ENCODE peak calls at places on chromosomes 7 and 10, in six cellular contexts. One of them, this sample, is unnamed.

GRCh38 chr7:25031432-25031831 is 51.5 kb upstream of the OSBPL3 start:
- DNase-seq in CD8-positive, alpha-beta memory T cell: no peak
- DNase-seq in AG04450: no peak
- DNase-seq in OCI-M1: no peak
- DNase-seq in A549: no peak
- DNase-seq in NCI-H1092: no peak
- DNase-seq in this sample: no peak

GRCh38 chr7:137682596-137682995 is 164.2 kb downstream of the DGKI start:
- DNase-seq in AG04450: peak; percentile 59
- DNase-seq in A549: no peak
- DNase-seq in OCI-M1: no peak
- DNase-seq in CD8-positive, alpha-beta memory T cell: no peak
- DNase-seq in NCI-H1092: no peak
- DNase-seq in this sample: no peak

GRCh38 chr7:12294701-12295100 is 83.6 kb downstream of the TMEM106B start:
- DNase-seq in NCI-H1092: no peak
- DNase-seq in A549: no peak
- DNase-seq in OCI-M1: peak; percentile 26
- DNase-seq in CD8-positive, alpha-beta memory T cell: no peak
- DNase-seq in AG04450: no peak
- DNase-seq in this sample: peak; percentile 23

GRCh38 chr7:71739520-71740195 is 607.7 kb downstream of the GALNT17 start:
- DNase-seq in CD8-positive, alpha-beta memory T cell: no peak
- DNase-seq in OCI-M1: no peak
- DNase-seq in A549: no peak
- DNase-seq in AG04450: no peak
- DNase-seq in NCI-H1092: no peak
- DNase-seq in this sample: no peak

GRCh38 chr7:30931161-30931926 is 19.7 kb downstream of the AQP1 start:
- DNase-seq in A549: no peak
- DNase-seq in OCI-M1: no peak
- DNase-seq in AG04450: no peak
- DNase-seq in CD8-positive, alpha-beta memory T cell: no peak
- DNase-seq in NCI-H1092: no peak
- DNase-seq in this sample: no peak

GRCh38 chr10:43417950-43418768 is 9.2 kb upstream of the HNRNPF start:
- DNase-seq in A549: no peak
- DNase-seq in AG04450: no peak
- DNase-seq in NCI-H1092: no peak
- DNase-seq in CD8-positive, alpha-beta memory T cell: peak; percentile 51
- DNase-seq in OCI-M1: peak; percentile 100
- DNase-seq in this sample: no peak

GRCh38 chr10:79431891-79432831 is 13.3 kb downstream of the ZCCHC24 start:
- DNase-seq in OCI-M1: no peak
- DNase-seq in NCI-H1092: no peak
- DNase-seq in AG04450: no peak
- DNase-seq in CD8-positive, alpha-beta memory T cell: no peak
- DNase-seq in A549: no peak
- DNase-seq in this sample: no peak

GRCh38 chr10:32949221-32949678 is 8.8 kb downstream of the ITGB1 start:
- DNase-seq in A549: no peak
- DNase-seq in NCI-H1092: no peak
- DNase-seq in OCI-M1: no peak
- DNase-seq in CD8-positive, alpha-beta memory T cell: no peak
- DNase-seq in AG04450: no peak
- DNase-seq in this sample: no peak

GRCh38 chr7:82050134-82050533 is 280.3 kb upstream of the HGF start:
- DNase-seq in A549: peak; percentile 70
- DNase-seq in OCI-M1: no peak
- DNase-seq in NCI-H1092: no peak
- DNase-seq in CD8-positive, alpha-beta memory T cell: no peak
- DNase-seq in AG04450: peak; percentile 55
- DNase-seq in this sample: peak; percentile 65

GRCh38 chr10:13652860-13653259 is 66.1 kb downstream of the PRPF18 start:
- DNase-seq in CD8-positive, alpha-beta memory T cell: no peak
- DNase-seq in NCI-H1092: no peak
- DNase-seq in A549: no peak
- DNase-seq in AG04450: no peak
- DNase-seq in OCI-M1: no peak
- DNase-seq in this sample: no peak

GRCh38 chr7:143379607-143380263 is 1.4 kb upstream of the ZYX start:
- DNase-seq in OCI-M1: no peak
- DNase-seq in AG04450: no peak
- DNase-seq in NCI-H1092: no peak
- DNase-seq in A549: no peak
- DNase-seq in CD8-positive, alpha-beta memory T cell: no peak
- DNase-seq in this sample: no peak

GRCh38 chr7:101630591-101630990 is 1.5 kb upstream of the MYL10 start:
- DNase-seq in A549: no peak
- DNase-seq in AG04450: no peak
- DNase-seq in OCI-M1: no peak
- DNase-seq in CD8-positive, alpha-beta memory T cell: no peak
- DNase-seq in NCI-H1092: no peak
- DNase-seq in this sample: no peak

GRCh38 chr10:30812018-30812851 is 182.7 kb upstream of the LYZL2 start:
- DNase-seq in AG04450: peak; percentile 80
- DNase-seq in A549: no peak
- DNase-seq in OCI-M1: no peak
- DNase-seq in NCI-H1092: peak; percentile 76
- DNase-seq in CD8-positive, alpha-beta memory T cell: no peak
- DNase-seq in this sample: no peak

GRCh38 chr7:79182283-79182682 is 271.2 kb downstream of the MAGI2 start:
- DNase-seq in OCI-M1: peak; percentile 76
- DNase-seq in A549: no peak
- DNase-seq in CD8-positive, alpha-beta memory T cell: no peak
- DNase-seq in AG04450: peak; percentile 61
- DNase-seq in NCI-H1092: no peak
- DNase-seq in this sample: no peak

GRCh38 chr10:14549496-14549895 is 218.8 kb upstream of the FRMD4A start:
- DNase-seq in NCI-H1092: no peak
- DNase-seq in CD8-positive, alpha-beta memory T cell: no peak
- DNase-seq in A549: no peak
- DNase-seq in OCI-M1: no peak
- DNase-seq in AG04450: no peak
- DNase-seq in this sample: no peak

GRCh38 chr7:50426280-50427045 is 23.7 kb downstream of the FIGNL1 start:
- DNase-seq in CD8-positive, alpha-beta memory T cell: no peak
- DNase-seq in OCI-M1: no peak
- DNase-seq in AG04450: no peak
- DNase-seq in NCI-H1092: no peak
- DNase-seq in A549: no peak
- DNase-seq in this sample: peak; percentile 20

GRCh38 chr10:49397036-49397999 is 1.4 kb upstream of the DRGX start:
- DNase-seq in A549: no peak
- DNase-seq in AG04450: no peak
- DNase-seq in OCI-M1: no peak
- DNase-seq in NCI-H1092: no peak
- DNase-seq in CD8-positive, alpha-beta memory T cell: no peak
- DNase-seq in this sample: no peak

GRCh38 chr10:121436281-121436629 is 162.0 kb downstream of the FGFR2 start:
- DNase-seq in A549: no peak
- DNase-seq in CD8-positive, alpha-beta memory T cell: no peak
- DNase-seq in OCI-M1: no peak
- DNase-seq in NCI-H1092: no peak
- DNase-seq in AG04450: no peak
- DNase-seq in this sample: no peak

GRCh38 chr10:557792-558328 is 131.6 kb downstream of the DIP2C start:
- DNase-seq in NCI-H1092: no peak
- DNase-seq in OCI-M1: no peak
- DNase-seq in AG04450: no peak
- DNase-seq in A549: no peak
- DNase-seq in CD8-positive, alpha-beta memory T cell: no peak
- DNase-seq in this sample: peak; percentile 3

GRCh38 chr7:101720324-101720723 is 91.2 kb upstream of the MYL10 start:
- DNase-seq in AG04450: no peak
- DNase-seq in NCI-H1092: no peak
- DNase-seq in OCI-M1: no peak
- DNase-seq in CD8-positive, alpha-beta memory T cell: no peak
- DNase-seq in A549: no peak
- DNase-seq in this sample: no peak

GRCh38 chr10:68550747-68551411 is 9.3 kb upstream of the TET1 start:
- DNase-seq in AG04450: peak; percentile 55
- DNase-seq in NCI-H1092: peak; percentile 33
- DNase-seq in A549: peak; percentile 70
- DNase-seq in OCI-M1: peak; percentile 91
- DNase-seq in CD8-positive, alpha-beta memory T cell: peak; percentile 11
- DNase-seq in this sample: peak; percentile 80

GRCh38 chr7:143889068-143889467 is 12.9 kb downstream of the TCAF1 start:
- DNase-seq in CD8-positive, alpha-beta memory T cell: no peak
- DNase-seq in OCI-M1: no peak
- DNase-seq in A549: no peak
- DNase-seq in NCI-H1092: no peak
- DNase-seq in AG04450: no peak
- DNase-seq in this sample: no peak

GRCh38 chr7:40232242-40232929 is 97.6 kb downstream of the SUGCT start:
- DNase-seq in CD8-positive, alpha-beta memory T cell: no peak
- DNase-seq in OCI-M1: peak; percentile 74
- DNase-seq in NCI-H1092: peak; percentile 30
- DNase-seq in AG04450: peak; percentile 29
- DNase-seq in A549: peak; percentile 21
- DNase-seq in this sample: peak; percentile 64

GRCh38 chr7:96183163-96183562 is 138.7 kb downstream of the SLC25A13 start:
- DNase-seq in OCI-M1: no peak
- DNase-seq in NCI-H1092: no peak
- DNase-seq in CD8-positive, alpha-beta memory T cell: no peak
- DNase-seq in AG04450: no peak
- DNase-seq in A549: no peak
- DNase-seq in this sample: no peak

GRCh38 chr7:105581066-105581811 is at the start of gene EFCAB10:
- DNase-seq in AG04450: no peak
- DNase-seq in A549: peak; percentile 89
- DNase-seq in OCI-M1: no peak
- DNase-seq in CD8-positive, alpha-beta memory T cell: peak; percentile 10
- DNase-seq in NCI-H1092: peak; percentile 81
- DNase-seq in this sample: peak; percentile 32

GRCh38 chr10:996031-996430 is 7.8 kb downstream of the GTPBP4 start:
- DNase-seq in CD8-positive, alpha-beta memory T cell: no peak
- DNase-seq in AG04450: no peak
- DNase-seq in NCI-H1092: no peak
- DNase-seq in OCI-M1: no peak
- DNase-seq in A549: no peak
- DNase-seq in this sample: no peak

GRCh38 chr10:77890097-77890496 is 36.5 kb downstream of the DLG5 start:
- DNase-seq in NCI-H1092: no peak
- DNase-seq in A549: no peak
- DNase-seq in CD8-positive, alpha-beta memory T cell: no peak
- DNase-seq in AG04450: no peak
- DNase-seq in OCI-M1: no peak
- DNase-seq in this sample: no peak

GRCh38 chr10:6399879-6400278 is 180.2 kb downstream of the PRKCQ start:
- DNase-seq in A549: no peak
- DNase-seq in NCI-H1092: no peak
- DNase-seq in AG04450: no peak
- DNase-seq in OCI-M1: no peak
- DNase-seq in CD8-positive, alpha-beta memory T cell: no peak
- DNase-seq in this sample: no peak

GRCh38 chr7:128104109-128104742 is 73.0 kb upstream of the LRRC4 start:
- DNase-seq in NCI-H1092: peak; percentile 17
- DNase-seq in CD8-positive, alpha-beta memory T cell: no peak
- DNase-seq in AG04450: no peak
- DNase-seq in A549: no peak
- DNase-seq in OCI-M1: no peak
- DNase-seq in this sample: no peak

GRCh38 chr7:130910949-130911944 is 177.2 kb upstream of the KLF14 start:
- DNase-seq in OCI-M1: no peak
- DNase-seq in NCI-H1092: no peak
- DNase-seq in A549: no peak
- DNase-seq in AG04450: no peak
- DNase-seq in CD8-positive, alpha-beta memory T cell: no peak
- DNase-seq in this sample: peak; percentile 86

GRCh38 chr10:69374242-69374641 is 42.5 kb downstream of the TACR2 start:
- DNase-seq in AG04450: no peak
- DNase-seq in OCI-M1: no peak
- DNase-seq in NCI-H1092: no peak
- DNase-seq in A549: no peak
- DNase-seq in CD8-positive, alpha-beta memory T cell: no peak
- DNase-seq in this sample: no peak

GRCh38 chr7:107381453-107381852 is 88.4 kb upstream of the GPR22 start:
- DNase-seq in OCI-M1: no peak
- DNase-seq in NCI-H1092: no peak
- DNase-seq in AG04450: no peak
- DNase-seq in A549: no peak
- DNase-seq in CD8-positive, alpha-beta memory T cell: no peak
- DNase-seq in this sample: no peak

GRCh38 chr10:114255227-114255626 is 16.2 kb downstream of the VWA2 start:
- DNase-seq in CD8-positive, alpha-beta memory T cell: no peak
- DNase-seq in NCI-H1092: no peak
- DNase-seq in OCI-M1: no peak
- DNase-seq in A549: no peak
- DNase-seq in AG04450: no peak
- DNase-seq in this sample: no peak

This sample was measured in HT-29.